ENCODE peak calls at places on chromosomes 16 and 17, in seven cellular contexts. H is GM12878, G is GM12892, C is H1, D is K562, V is SK-N-SH, L is HepG2. M is an unnamed sample.

GRCh38 chr16:1723450-1724147 is 17.6 kb downstream of the MAPK8IP3 start:
- DNase-seq in H (no peak), G (no peak), C (peak), D (peak), V (peak), L (peak), M (no peak)

GRCh38 chr16:75593825-75594820 is 27.9 kb downstream of the GABARAPL2 start:
- DNase-seq in H (no peak), G (no peak), C (peak), D (peak), V (peak), L (peak), M (no peak)

GRCh38 chr16:4972938-4973587 is 14.9 kb downstream of the SEC14L5 start:
- DNase-seq in H (no peak), G (no peak), C (no peak), D (no peak), V (no peak), L (no peak), M (no peak)

GRCh38 chr16:19166500-19166899 is 1.5 kb upstream of the SYT17 start:
- DNase-seq in H (no peak), G (no peak), C (no peak), D (no peak), V (no peak), L (no peak), M (no peak)

GRCh38 chr17:15509095-15509494 is 41.7 kb upstream of the CDRT4 start:
- DNase-seq in H (no peak), G (no peak), C (no peak), D (no peak), V (no peak), L (no peak), M (no peak)

GRCh38 chr17:4945944-4946280 is 2.4 kb downstream of the PFN1 start:
- DNase-seq in H (no peak), G (no peak), C (no peak), D (no peak), V (no peak), L (no peak), M (no peak)

GRCh38 chr17:39929657-39930407 is 2.3 kb downstream of the LRRC3C start:
- DNase-seq in H (no peak), G (no peak), C (no peak), D (no peak), V (no peak), L (peak), M (no peak)

GRCh38 chr16:80526418-80527061 is 14.3 kb upstream of the DYNLRB2 start:
- DNase-seq in H (no peak), G (peak), C (no peak), D (peak), V (peak), L (peak), M (no peak)

GRCh38 chr17:42136654-42137051 is 14.0 kb downstream of the HSPB9 start:
- DNase-seq in H (no peak), G (no peak), C (no peak), D (no peak), V (no peak), L (no peak), M (no peak)

GRCh38 chr17:35630530-35631148 is 43.5 kb downstream of the AP2B1 start:
- DNase-seq in H (no peak), G (no peak), C (no peak), D (no peak), V (no peak), L (no peak), M (no peak)

DNA sequence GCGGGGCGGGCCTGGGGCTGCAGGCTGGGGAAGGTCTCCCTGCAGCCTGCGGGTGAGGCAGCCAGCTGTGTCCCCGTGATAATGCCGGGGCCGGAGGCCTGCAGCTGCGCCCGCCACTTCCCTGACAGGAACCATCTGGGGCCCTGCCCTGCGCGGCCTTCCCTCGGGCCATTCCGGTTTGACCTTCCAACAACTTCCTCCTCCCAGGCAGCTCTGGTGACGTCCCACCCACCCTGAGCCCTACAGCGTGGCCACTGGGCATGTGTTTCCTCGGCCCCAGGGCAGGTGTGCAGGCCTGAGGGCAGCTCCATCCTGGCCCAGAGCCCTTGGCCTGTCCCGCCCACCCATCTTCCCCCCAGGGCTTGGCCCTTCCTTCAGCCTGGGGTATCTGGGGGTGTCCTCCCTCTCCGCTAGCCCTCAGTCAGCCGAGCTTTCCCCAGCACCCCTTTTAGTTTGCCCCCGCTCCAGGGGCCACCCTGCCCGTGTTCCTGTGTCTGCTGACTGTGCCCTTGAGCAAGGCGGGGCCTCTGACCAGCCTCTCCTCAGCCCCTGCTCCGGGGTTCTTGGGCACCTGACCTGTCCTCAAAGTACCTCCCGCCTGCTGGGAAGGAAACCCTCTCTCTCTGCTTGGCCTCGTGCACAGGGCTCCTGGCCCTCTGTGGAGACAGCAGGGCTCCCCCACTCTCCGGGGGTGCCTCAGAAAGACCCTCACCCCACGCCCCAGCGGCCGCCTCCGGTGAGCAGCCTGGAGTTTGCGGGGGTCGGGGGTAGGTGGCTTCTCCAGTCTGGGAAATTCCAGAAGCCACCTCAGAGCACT is at the start of gene CBFA2T3:
- DNase-seq in H (no peak), G (no peak), C (no peak), D (peak), V (no peak), L (no peak), M (no peak)
- TF ChIP-seq TAF1 in H (peak), G (peak), C (no peak), D (peak), V (no peak), L (no peak), M (peak)

GRCh38 chr17:46002311-46002972 is 3.4 kb downstream of the STH start:
- DNase-seq in H (peak), G (peak), C (peak), D (peak), V (peak), L (peak), M (peak)
- TF ChIP-seq POLR2AphosphoS5 in H (no peak), G (no peak), C (no peak), D (no peak), V (no peak), L (no peak), M (no peak)

GRCh38 chr17:65532491-65532890 is 29.0 kb downstream of the AXIN2 start:
- DNase-seq in H (no peak), G (no peak), C (no peak), D (no peak), V (no peak), L (no peak), M (no peak)
- TF ChIP-seq TAF1 in H (no peak), G (no peak), C (no peak), D (no peak), V (no peak), L (no peak), M (no peak)

GRCh38 chr17:18247613-18248001 is 10.9 kb downstream of the FLII start:
- DNase-seq in H (no peak), G (no peak), C (no peak), D (no peak), V (no peak), L (no peak), M (no peak)
- TF ChIP-seq POLR2AphosphoS5 in H (no peak), G (no peak), C (no peak), D (no peak), V (no peak), L (no peak), M (no peak)

M was measured in GM12891.